ENCODE peak calls at places on chromosomes 11 and 22, in six cellular contexts. L is left ventricle myocardium inferior, U is fibroblast of lung, I is Ammon's horn, N is AG08395, T is NCI-H1092. O is an unnamed sample.

GRCh38 chr11:64753380-64754123 is 6.2 kb downstream of the PYGM start:
- DNase-seq in I (no peak), T (no peak), L (no peak), U (no peak), N (no peak), O (no peak)

GRCh38 chr11:48055292-48056132 is 75.2 kb downstream of the PTPRJ start:
- DNase-seq in I (no peak), L (no peak), N (no peak), T (no peak), U (peak; percentile 92), O (peak; percentile 9)

GRCh38 chr11:34600339-34601084 is 20.4 kb upstream of the EHF start:
- DNase-seq in L (no peak), T (no peak), I (no peak), N (no peak), U (peak; percentile 64), O (no peak)

GRCh38 chr11:44831605-44832394 is 105.0 kb downstream of the TSPAN18 start:
- DNase-seq in U (peak; percentile 23), I (no peak), N (no peak), L (no peak), T (no peak), O (no peak)

GRCh38 chr22:27215826-27216320 is 558.5 kb downstream of the MIAT start:
- DNase-seq in I (no peak), U (peak; percentile 66), N (no peak), L (no peak), T (no peak), O (no peak)

GRCh38 chr11:441418-442274 is at the start of gene ANO9:
- DNase-seq in I (no peak), T (no peak), U (no peak), N (no peak), L (no peak), O (no peak)

GRCh38 chr22:25847451-25847850 is 105.5 kb downstream of the MYO18B start:
- DNase-seq in I (no peak), U (no peak), L (no peak), N (no peak), T (no peak), O (no peak)

GRCh38 chr11:103529217-103529684 is 420.0 kb downstream of the DYNC2H1 start:
- DNase-seq in T (no peak), L (no peak), U (peak; percentile 88), I (no peak), N (peak; percentile 69), O (peak; percentile 76)

GRCh38 chr11:69640260-69640994 is 529 bp upstream of the CCND1 start:
- DNase-seq in U (no peak), N (no peak), T (no peak), L (peak; percentile 44), I (peak; percentile 31), O (peak; percentile 14)

GRCh38 chr11:27124514-27125264 is 84.1 kb downstream of the BBOX1 start:
- DNase-seq in N (peak; percentile 38), L (no peak), T (no peak), I (peak; percentile 28), U (no peak), O (peak; percentile 44)

GRCh38 chr11:92225563-92226308 is 1.1 kb downstream of the FAT3 start:
- DNase-seq in L (no peak), U (no peak), N (no peak), I (peak; percentile 65), T (no peak), O (no peak)

GRCh38 chr11:83480811-83481210 is 194.6 kb upstream of the CCDC90B start:
- DNase-seq in T (no peak), U (peak; percentile 13), I (no peak), L (no peak), N (no peak), O (no peak)

GRCh38 chr22:45090364-45090960 is 73.3 kb upstream of the NUP50 start:
- DNase-seq in I (no peak), U (peak; percentile 59), L (no peak), N (peak; percentile 24), T (no peak), O (peak; percentile 12)

GRCh38 chr22:42670921-42671709 is 21.9 kb upstream of the CYB5R3 start:
- DNase-seq in U (no peak), I (no peak), L (no peak), T (no peak), N (no peak), O (no peak)

GRCh38 chr11:87352759-87353707 is 315.3 kb downstream of the TMEM135 start:
- DNase-seq in I (peak; percentile 89), L (peak; percentile 84), N (peak; percentile 90), T (peak; percentile 77), U (peak; percentile 77), O (peak; percentile 64)

GRCh38 chr11:13358871-13359270 is 81.3 kb downstream of the BMAL1 start:
- DNase-seq in I (no peak), U (peak; percentile 76), N (peak; percentile 35), L (no peak), T (no peak), O (no peak)

GRCh38 chr11:69509381-69509780 is 27.9 kb downstream of the LINC01488 start:
- DNase-seq in T (no peak), I (no peak), L (peak; percentile 4), U (no peak), N (no peak), O (no peak)

GRCh38 chr11:112630496-112630895 is 330.7 kb upstream of the NCAM1 start:
- DNase-seq in L (no peak), T (no peak), I (no peak), N (no peak), U (no peak), O (no peak)

GRCh38 chr11:25159341-25159740 is 662.5 kb downstream of the LUZP2 start:
- DNase-seq in N (no peak), T (no peak), U (peak; percentile 79), L (no peak), I (no peak), O (no peak)

GRCh38 chr22:20011123-20011992 is 5.3 kb downstream of the ARVCF start:
- DNase-seq in L (no peak), I (no peak), T (no peak), U (no peak), N (no peak), O (no peak)

GRCh38 chr11:93662177-93662575 is 694 bp downstream of the CEP295 start:
- DNase-seq in N (no peak), I (no peak), T (no peak), L (no peak), U (no peak), O (no peak)

GRCh38 chr11:133930767-133931448 is 25.9 kb downstream of the IGSF9B start:
- DNase-seq in U (no peak), N (peak; percentile 42), L (no peak), I (no peak), T (no peak), O (no peak)

GRCh38 chr11:112343368-112344039 is 82.8 kb upstream of the PLET1 start:
- DNase-seq in T (peak; percentile 22), N (no peak), U (no peak), I (no peak), L (no peak), O (peak; percentile 48)

GRCh38 chr11:64284962-64285884 is at the start of gene GPR137:
- DNase-seq in L (peak; percentile 88), I (peak; percentile 85), U (peak; percentile 61), T (peak; percentile 82), N (peak; percentile 95), O (peak; percentile 59)

GRCh38 chr11:80109652-80110051 is 668.8 kb upstream of the TENM4 start:
- DNase-seq in T (no peak), U (no peak), L (no peak), N (no peak), I (no peak), O (no peak)

GRCh38 chr11:17428930-17429329 is 40.5 kb upstream of the KCNJ11 start:
- DNase-seq in L (no peak), N (no peak), I (no peak), U (no peak), T (no peak), O (no peak)

GRCh38 chr22:28791841-28792490 is 8.4 kb downstream of the XBP1 start:
- DNase-seq in I (no peak), T (no peak), L (no peak), U (no peak), N (no peak), O (no peak)

GRCh38 chr11:77959434-77959833 is 35.0 kb downstream of the INTS4 start:
- DNase-seq in T (no peak), L (no peak), U (peak; percentile 80), N (no peak), I (no peak), O (no peak)

GRCh38 chr11:124586247-124586860 is 16.6 kb downstream of the OR8A1 start:
- DNase-seq in I (peak; percentile 70), N (peak; percentile 48), T (peak; percentile 59), L (peak; percentile 45), U (peak; percentile 32), O (peak; percentile 45)

GRCh38 chr11:134200688-134201087 is 23.1 kb downstream of the NCAPD3 start:
- DNase-seq in L (no peak), I (no peak), T (no peak), U (no peak), N (no peak), O (no peak)

GRCh38 chr22:35642305-35642741 is 5.9 kb upstream of the APOL6 start:
- DNase-seq in U (no peak), T (no peak), N (peak; percentile 59), I (no peak), L (no peak), O (no peak)

GRCh38 chr11:58632510-58632909 is 10.0 kb downstream of the CNTF start:
- DNase-seq in L (no peak), I (no peak), U (no peak), N (no peak), T (no peak), O (no peak)

GRCh38 chr11:92703431-92703830 is 266.0 kb upstream of the MTNR1B start:
- DNase-seq in U (peak; percentile 71), I (no peak), N (peak; percentile 3), T (no peak), L (no peak), O (no peak)

GRCh38 chr11:71563401-71563800 is 2.0 kb upstream of the KRTAP5-10 start:
- DNase-seq in T (no peak), N (peak; percentile 51), U (peak; percentile 39), L (no peak), I (peak; percentile 18), O (peak; percentile 22)

GRCh38 chr11:8531312-8531711 is 62.7 kb downstream of the STK33 start:
- DNase-seq in N (no peak), I (no peak), L (peak; percentile 44), U (no peak), T (peak; percentile 72), O (no peak)

GRCh38 chr11:79617561-79617960 is 176.7 kb upstream of the TENM4 start:
- DNase-seq in N (no peak), T (no peak), I (no peak), L (no peak), U (peak; percentile 0), O (no peak)

GRCh38 chr11:129324533-129325175 is 51.0 kb upstream of the BARX2 start:
- DNase-seq in U (no peak), N (peak; percentile 38), I (no peak), L (peak; percentile 33), T (no peak), O (peak; percentile 36)

O was measured in fibroblast of gingiva.